ENCODE peak calls at places on chromosomes 16 and 17, in five cellular contexts. One of them, this sample, is unnamed.

GRCh38 chr17:60327122-60327869 is 64.6 kb downstream of the USP32 start:
- DNase-seq in nucleus accumbens: peak; percentile 73
- DNase-seq in NCI-H1105: no peak
- DNase-seq in lung: no peak
- DNase-seq in activated CD8-positive, alpha-beta memory T cell treated with anti-CD3 and anti-CD28 coated beads for 1 hour: no peak
- DNase-seq in this sample: no peak

GRCh38 chr16:87464691-87465300 is 28.0 kb downstream of the ZCCHC14 start:
- DNase-seq in nucleus accumbens: no peak
- DNase-seq in NCI-H1105: no peak
- DNase-seq in lung: peak; percentile 77
- DNase-seq in activated CD8-positive, alpha-beta memory T cell treated with anti-CD3 and anti-CD28 coated beads for 1 hour: no peak
- DNase-seq in this sample: no peak

GRCh38 chr17:7632492-7632894 is 2.6 kb downstream of the SHBG start:
- DNase-seq in nucleus accumbens: no peak
- DNase-seq in NCI-H1105: no peak
- DNase-seq in lung: no peak
- DNase-seq in activated CD8-positive, alpha-beta memory T cell treated with anti-CD3 and anti-CD28 coated beads for 1 hour: no peak
- DNase-seq in this sample: no peak

GRCh38 chr16:73147958-73148357 is 100.0 kb upstream of the ZFHX3 start:
- DNase-seq in nucleus accumbens: no peak
- DNase-seq in NCI-H1105: no peak
- DNase-seq in lung: no peak
- DNase-seq in activated CD8-positive, alpha-beta memory T cell treated with anti-CD3 and anti-CD28 coated beads for 1 hour: no peak
- DNase-seq in this sample: no peak

GRCh38 chr17:2123467-2124251 is 68.8 kb downstream of the HIC1 start:
- DNase-seq in nucleus accumbens: peak; percentile 5
- DNase-seq in NCI-H1105: no peak
- DNase-seq in lung: no peak
- DNase-seq in activated CD8-positive, alpha-beta memory T cell treated with anti-CD3 and anti-CD28 coated beads for 1 hour: no peak
- DNase-seq in this sample: no peak

GRCh38 chr17:62101090-62101489 is 36.0 kb upstream of the MED13 start:
- DNase-seq in nucleus accumbens: no peak
- DNase-seq in NCI-H1105: no peak
- DNase-seq in lung: no peak
- DNase-seq in activated CD8-positive, alpha-beta memory T cell treated with anti-CD3 and anti-CD28 coated beads for 1 hour: no peak
- DNase-seq in this sample: no peak

GRCh38 chr16:27108051-27108770 is 41.5 kb downstream of the C16orf82 start:
- DNase-seq in nucleus accumbens: no peak
- DNase-seq in NCI-H1105: no peak
- DNase-seq in lung: no peak
- DNase-seq in activated CD8-positive, alpha-beta memory T cell treated with anti-CD3 and anti-CD28 coated beads for 1 hour: no peak
- DNase-seq in this sample: peak; percentile 77

GRCh38 chr17:48576479-48577309 is 1.5 kb downstream of the HOXB4 start:
- DNase-seq in nucleus accumbens: no peak
- DNase-seq in NCI-H1105: no peak
- DNase-seq in lung: no peak
- DNase-seq in activated CD8-positive, alpha-beta memory T cell treated with anti-CD3 and anti-CD28 coated beads for 1 hour: no peak
- DNase-seq in this sample: no peak

GRCh38 chr17:44198721-44199552 is 747 bp downstream of the ATXN7L3 start:
- DNase-seq in nucleus accumbens: peak; percentile 45
- DNase-seq in NCI-H1105: no peak
- DNase-seq in lung: peak; percentile 48
- DNase-seq in activated CD8-positive, alpha-beta memory T cell treated with anti-CD3 and anti-CD28 coated beads for 1 hour: no peak
- DNase-seq in this sample: peak; percentile 93